ENCODE peak calls at places on chromosomes 16 and 17, in four cellular contexts. One of them, this sample, is unnamed.

GRCh38 chr17:80501739-80502577 is 25.6 kb upstream of the NPTX1 start:
- DNase-seq in neural progenitor cell: no peak
- DNase-seq in LNCaP clone FGC: no peak
- DNase-seq in Calu3: no peak
- DNase-seq in this sample: no peak

GRCh38 chr17:74873874-74874614 is 1.2 kb upstream of the FDXR start:
- DNase-seq in neural progenitor cell: no peak
- DNase-seq in Calu3: no peak
- DNase-seq in LNCaP clone FGC: no peak
- DNase-seq in this sample: no peak

GRCh38 chr17:48068491-48068961 is 20.4 kb downstream of the NFE2L1 start:
- DNase-seq in LNCaP clone FGC: no peak
- DNase-seq in Calu3: peak; percentile 43
- DNase-seq in neural progenitor cell: no peak
- DNase-seq in this sample: peak; percentile 36

GRCh38 chr17:17988427-17988945 is 15.8 kb downstream of the DRC3 start:
- DNase-seq in Calu3: no peak
- DNase-seq in neural progenitor cell: no peak
- DNase-seq in LNCaP clone FGC: no peak
- DNase-seq in this sample: no peak

GRCh38 chr17:20159406-20160075 is 150.4 kb downstream of the SPECC1 start:
- DNase-seq in LNCaP clone FGC: no peak
- DNase-seq in neural progenitor cell: no peak
- DNase-seq in Calu3: no peak
- DNase-seq in this sample: no peak

GRCh38 chr17:17398188-17398927 is 78.4 kb upstream of the MED9 start:
- DNase-seq in Calu3: no peak
- DNase-seq in neural progenitor cell: no peak
- DNase-seq in LNCaP clone FGC: no peak
- DNase-seq in this sample: no peak

GRCh38 chr17:2871205-2871604 is 75.0 kb downstream of the RAP1GAP2 start:
- DNase-seq in LNCaP clone FGC: no peak
- DNase-seq in Calu3: no peak
- DNase-seq in neural progenitor cell: peak; percentile 93
- DNase-seq in this sample: no peak

GRCh38 chr17:10879110-10879509 is 41.2 kb upstream of the PIRT start:
- DNase-seq in LNCaP clone FGC: peak; percentile 17
- DNase-seq in neural progenitor cell: peak; percentile 73
- DNase-seq in Calu3: peak; percentile 4
- DNase-seq in this sample: peak; percentile 76

GRCh38 chr16:85393674-85394510 is 219.2 kb upstream of the GSE1 start:
- DNase-seq in Calu3: peak; percentile 86
- DNase-seq in neural progenitor cell: peak; percentile 88
- DNase-seq in LNCaP clone FGC: no peak
- DNase-seq in this sample: peak; percentile 93

GRCh38 chr17:75773121-75773807 is 8.3 kb upstream of the GALK1 start:
- DNase-seq in neural progenitor cell: no peak
- DNase-seq in Calu3: no peak
- DNase-seq in LNCaP clone FGC: no peak
- DNase-seq in this sample: no peak

GRCh38 chr16:56589141-56590039 is at the start of gene MT3:
- DNase-seq in Calu3: no peak
- DNase-seq in LNCaP clone FGC: no peak
- DNase-seq in neural progenitor cell: peak; percentile 85
- DNase-seq in this sample: peak; percentile 70

GRCh38 chr17:31052187-31052889 is 42.4 kb upstream of the NF1 start:
- DNase-seq in LNCaP clone FGC: no peak
- DNase-seq in Calu3: peak; percentile 32
- DNase-seq in neural progenitor cell: no peak
- DNase-seq in this sample: no peak

GRCh38 chr17:50944902-50945720 is 79.0 kb upstream of the TOB1 start:
- DNase-seq in Calu3: no peak
- DNase-seq in LNCaP clone FGC: no peak
- DNase-seq in neural progenitor cell: no peak
- DNase-seq in this sample: no peak

GRCh38 chr16:89282523-89282922 is 65.0 kb downstream of the ZNF778 start:
- DNase-seq in Calu3: no peak
- DNase-seq in neural progenitor cell: no peak
- DNase-seq in LNCaP clone FGC: no peak
- DNase-seq in this sample: no peak

GRCh38 chr17:75979705-75980187 is 706 bp downstream of the TEN1 start:
- DNase-seq in LNCaP clone FGC: no peak
- DNase-seq in Calu3: no peak
- DNase-seq in neural progenitor cell: no peak
- DNase-seq in this sample: no peak

DNA sequence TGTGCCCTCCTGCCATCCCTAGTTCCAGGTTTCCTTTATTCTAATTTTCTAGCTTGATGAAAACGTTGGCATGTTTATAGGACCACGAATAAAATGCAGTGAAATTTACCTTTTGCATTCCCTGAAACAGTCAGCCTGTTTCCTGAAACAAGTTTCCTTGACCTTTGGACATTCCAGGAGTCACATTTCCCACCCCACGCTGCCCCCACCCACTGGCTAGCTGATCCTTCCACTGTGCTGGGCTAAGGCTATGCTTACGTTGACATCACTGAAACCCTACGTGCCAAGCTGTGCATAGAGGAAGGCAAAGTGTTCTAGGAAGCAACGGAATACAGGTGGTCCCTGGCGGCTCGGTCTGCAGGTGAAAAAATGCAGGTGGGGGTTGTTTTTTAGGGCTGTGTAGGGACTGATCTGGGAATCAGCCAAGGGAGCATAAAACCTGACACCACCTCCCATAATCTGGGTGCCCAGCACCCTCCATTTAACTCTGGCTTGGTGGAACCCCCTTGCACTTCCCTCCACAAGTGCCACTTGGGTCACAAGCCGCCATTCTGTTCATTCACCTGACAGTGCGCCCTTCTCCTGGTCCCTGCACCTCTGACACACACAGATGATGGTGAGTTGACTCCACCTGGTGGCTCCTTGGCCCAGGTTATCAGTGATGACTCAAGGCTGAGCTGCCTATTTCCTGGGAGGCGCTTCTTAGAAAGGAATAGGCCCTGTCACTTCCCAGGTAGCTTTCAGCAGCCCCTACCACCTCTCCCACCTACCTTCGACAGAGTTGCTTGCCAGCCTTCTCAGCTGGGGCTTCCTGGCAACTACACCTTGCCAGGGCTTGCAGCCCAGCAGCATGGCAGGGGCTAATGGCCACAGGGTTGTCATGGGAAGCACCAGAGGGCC is 83.7 kb downstream of the N4BP1 start:
- DNase-seq in Calu3: peak; percentile 85
- DNase-seq in LNCaP clone FGC: peak; percentile 68
- DNase-seq in neural progenitor cell: peak; percentile 55
- DNase-seq in this sample: no peak
- TF ChIP-seq CTCF in Calu3: peak; percentile 79
- TF ChIP-seq CTCF in LNCaP clone FGC: peak; percentile 93
- TF ChIP-seq CTCF in neural progenitor cell: peak; percentile 52
- TF ChIP-seq CTCF in this sample: no peak

DNA sequence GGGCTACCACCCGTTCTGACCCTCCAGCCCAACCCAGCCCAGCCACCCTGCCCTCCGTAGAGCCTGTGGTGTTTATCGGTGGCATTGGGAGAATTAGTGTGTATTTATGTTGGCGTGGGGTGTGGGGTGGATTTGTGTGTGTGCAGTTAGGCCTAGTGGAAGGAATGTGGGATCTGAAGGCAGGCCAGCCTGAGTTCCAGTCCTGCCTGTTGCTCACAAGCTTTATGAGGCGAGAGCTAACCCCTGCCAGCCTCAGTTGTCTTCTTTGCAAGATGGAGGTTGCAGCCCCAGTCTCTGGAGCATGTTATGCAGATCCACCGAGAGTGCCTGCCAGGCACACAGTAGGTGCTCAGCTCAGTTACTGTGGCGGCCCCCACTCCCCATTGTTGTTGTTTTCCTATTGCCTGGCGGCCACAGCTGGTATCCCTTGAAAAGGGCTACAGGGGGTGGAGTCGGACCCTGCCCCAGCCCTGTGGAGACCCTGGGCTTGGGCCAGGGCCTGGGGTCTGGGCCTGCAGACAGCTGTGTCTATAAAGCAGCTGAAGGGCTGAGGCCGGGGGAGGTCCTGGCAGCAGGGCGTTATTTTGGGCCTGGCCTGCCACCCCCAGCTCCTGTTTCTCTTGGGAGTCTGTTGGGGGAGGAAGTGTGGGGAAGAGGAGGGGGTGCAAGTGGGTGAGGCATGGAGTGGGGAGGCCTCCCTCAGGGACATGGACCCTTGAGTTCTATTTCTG is 5.1 kb downstream of the ERBB2 start:
- DNase-seq in Calu3: peak; percentile 99
- DNase-seq in neural progenitor cell: peak; percentile 49
- DNase-seq in LNCaP clone FGC: peak; percentile 77
- DNase-seq in this sample: no peak
- TF ChIP-seq CTCF in Calu3: no peak
- TF ChIP-seq CTCF in neural progenitor cell: peak; percentile 7
- TF ChIP-seq CTCF in LNCaP clone FGC: peak; percentile 29
- TF ChIP-seq CTCF in this sample: no peak

DNA sequence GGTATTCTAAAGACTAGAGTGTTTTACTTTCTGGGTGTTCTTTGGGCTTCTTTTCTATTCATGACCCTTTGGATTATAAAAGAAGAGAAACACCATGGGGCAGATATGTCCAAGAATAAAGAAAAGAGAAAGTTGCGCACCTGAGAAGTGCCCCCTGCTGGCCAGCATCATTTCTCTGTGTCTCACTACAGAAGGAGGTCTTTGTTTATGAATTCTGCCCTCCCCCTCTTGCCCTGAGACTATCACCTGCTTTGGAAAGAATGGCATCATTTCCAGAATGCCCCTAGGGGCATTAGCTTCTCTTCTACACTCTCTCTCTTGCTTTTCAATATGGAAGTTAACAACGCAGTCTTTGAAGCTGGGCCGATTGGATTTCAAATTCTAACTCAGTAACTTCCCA is 45.0 kb downstream of the CDH13 start:
- DNase-seq in LNCaP clone FGC: no peak
- DNase-seq in neural progenitor cell: peak; percentile 8
- DNase-seq in Calu3: no peak
- DNase-seq in this sample: no peak
- TF ChIP-seq CTCF in LNCaP clone FGC: peak; percentile 39
- TF ChIP-seq CTCF in neural progenitor cell: peak; percentile 53
- TF ChIP-seq CTCF in Calu3: no peak
- TF ChIP-seq CTCF in this sample: peak; percentile 56

DNA sequence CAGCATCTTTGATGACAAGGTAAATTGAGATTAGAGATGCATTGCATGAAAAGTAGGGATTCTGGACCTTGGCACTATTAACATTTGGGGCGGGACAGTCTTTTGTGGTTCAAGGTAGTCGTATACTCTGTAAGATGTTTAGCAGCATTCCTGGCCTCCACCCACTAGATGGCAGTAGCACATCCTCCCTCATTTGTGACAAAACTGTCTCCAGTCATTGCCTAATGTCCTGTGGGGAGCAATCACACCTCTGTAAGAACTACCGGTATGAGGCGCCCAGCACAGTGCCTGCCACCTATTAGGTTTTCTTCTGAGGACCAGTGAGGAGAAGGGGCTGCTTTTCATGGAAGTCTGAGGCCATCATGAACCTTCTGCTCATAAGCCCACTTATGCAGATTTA is 180.8 kb downstream of the RBFOX1 start:
- DNase-seq in Calu3: no peak
- DNase-seq in neural progenitor cell: no peak
- DNase-seq in LNCaP clone FGC: no peak
- DNase-seq in this sample: peak; percentile 38
- TF ChIP-seq CTCF in Calu3: no peak
- TF ChIP-seq CTCF in neural progenitor cell: peak; percentile 49
- TF ChIP-seq CTCF in LNCaP clone FGC: peak; percentile 51
- TF ChIP-seq CTCF in this sample: peak; percentile 32

DNA sequence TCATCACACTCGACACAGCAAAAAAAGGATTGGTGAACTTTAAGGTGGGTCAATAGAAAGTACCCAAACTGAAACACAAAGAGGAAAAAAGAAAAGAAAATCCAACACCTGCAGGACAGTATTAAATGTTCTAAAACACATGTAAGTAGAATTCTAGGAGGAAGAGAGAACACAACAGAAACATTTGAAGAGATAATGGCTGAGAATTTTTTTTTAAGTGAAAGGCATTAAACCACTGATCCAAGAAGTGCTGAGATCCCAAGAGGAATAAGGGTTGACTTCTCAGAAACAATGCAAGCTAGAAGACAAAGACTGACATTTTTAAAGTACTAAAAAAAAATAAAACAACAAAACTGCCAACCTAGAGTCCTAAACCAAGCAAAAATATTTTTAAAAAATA is 31.6 kb downstream of the VPS53 start:
- DNase-seq in LNCaP clone FGC: no peak
- DNase-seq in Calu3: no peak
- DNase-seq in neural progenitor cell: no peak
- DNase-seq in this sample: no peak
- TF ChIP-seq CTCF in LNCaP clone FGC: no peak
- TF ChIP-seq CTCF in Calu3: no peak
- TF ChIP-seq CTCF in neural progenitor cell: no peak
- TF ChIP-seq CTCF in this sample: no peak

GRCh38 chr16:27161398-27161797 is 41.9 kb upstream of the KDM8 start:
- DNase-seq in LNCaP clone FGC: no peak
- DNase-seq in neural progenitor cell: no peak
- DNase-seq in Calu3: no peak
- DNase-seq in this sample: no peak
- TF ChIP-seq CTCF in LNCaP clone FGC: no peak
- TF ChIP-seq CTCF in neural progenitor cell: no peak
- TF ChIP-seq CTCF in Calu3: no peak
- TF ChIP-seq CTCF in this sample: no peak

GRCh38 chr16:66888647-66889615 is 8.6 kb downstream of the PDP2 start:
- DNase-seq in LNCaP clone FGC: no peak
- DNase-seq in Calu3: no peak
- DNase-seq in neural progenitor cell: no peak
- DNase-seq in this sample: no peak

GRCh38 chr16:66891797-66892196 is 11.5 kb downstream of the PDP2 start:
- DNase-seq in LNCaP clone FGC: no peak
- DNase-seq in neural progenitor cell: no peak
- DNase-seq in Calu3: no peak
- DNase-seq in this sample: no peak

GRCh38 chr16:66890796-66891195 is 10.5 kb downstream of the PDP2 start:
- DNase-seq in neural progenitor cell: no peak
- DNase-seq in LNCaP clone FGC: no peak
- DNase-seq in Calu3: no peak
- DNase-seq in this sample: no peak

GRCh38 chr16:66891360-66891759 is 11.0 kb downstream of the PDP2 start:
- DNase-seq in neural progenitor cell: no peak
- DNase-seq in Calu3: no peak
- DNase-seq in LNCaP clone FGC: no peak
- DNase-seq in this sample: no peak

GRCh38 chr16:66889622-66890021 is 9.3 kb downstream of the PDP2 start:
- DNase-seq in LNCaP clone FGC: no peak
- DNase-seq in neural progenitor cell: no peak
- DNase-seq in Calu3: no peak
- DNase-seq in this sample: no peak
- TF ChIP-seq CTCF in LNCaP clone FGC: no peak
- TF ChIP-seq CTCF in neural progenitor cell: no peak
- TF ChIP-seq CTCF in Calu3: no peak
- TF ChIP-seq CTCF in this sample: no peak

GRCh38 chr16:60741810-60742209 is 1294.4 kb downstream of the CDH8 start:
- DNase-seq in LNCaP clone FGC: no peak
- DNase-seq in Calu3: no peak
- DNase-seq in neural progenitor cell: no peak
- DNase-seq in this sample: no peak
- TF ChIP-seq CTCF in LNCaP clone FGC: no peak
- TF ChIP-seq CTCF in Calu3: no peak
- TF ChIP-seq CTCF in neural progenitor cell: no peak
- TF ChIP-seq CTCF in this sample: no peak

This sample was measured in glutamatergic neuron.